ENCODE peak calls at places on chromosomes 1 and 21, in nine cellular contexts. O is amygdala, B is WTC11, X is lower lobe of right lung, I is keratinocyte, C is left ventricle myocardium superior, F is cardiac muscle cell, T is C1 segment of cervical spinal cord, D is epithelial cell of esophagus. R is an unnamed sample.

GRCh38 chr1:74652711-74653131 is 20.9 kb downstream of the ERICH3 start:
- DNase-seq in I (no peak), F (no peak), O (no peak), C (no peak), B (no peak), X (no peak), D (peak), T (no peak), R (no peak)

GRCh38 chr1:174800951-174801350 is 198.8 kb upstream of the CACYBP start:
- DNase-seq in T (peak), B (no peak), C (no peak), I (no peak), O (no peak), F (no peak), D (no peak), X (no peak), R (no peak)

GRCh38 chr1:107821340-107821739 is 143.6 kb downstream of the VAV3 start:
- DNase-seq in I (no peak), B (no peak), T (no peak), F (no peak), O (no peak), C (no peak), D (peak), X (no peak), R (no peak)

GRCh38 chr1:231359113-231359512 is 21.0 kb downstream of the SPRTN start:
- DNase-seq in B (no peak), C (no peak), D (peak), X (no peak), T (no peak), F (no peak), O (no peak), I (no peak), R (no peak)

GRCh38 chr1:200921571-200922110 is 26.9 kb downstream of the INAVA start:
- DNase-seq in C (no peak), D (no peak), X (no peak), F (no peak), I (no peak), O (no peak), B (no peak), T (no peak), R (no peak)

GRCh38 chr1:41827991-41828570 is 90.6 kb downstream of the HIVEP3 start:
- DNase-seq in C (peak), X (no peak), F (no peak), D (no peak), O (no peak), I (no peak), T (no peak), B (no peak), R (no peak)

GRCh38 chr1:117571496-117571895 is 34.4 kb upstream of the TENT5C start:
- DNase-seq in O (no peak), X (no peak), B (no peak), F (no peak), I (no peak), D (no peak), C (no peak), T (no peak), R (no peak)

GRCh38 chr1:160161965-160162705 is 10.7 kb downstream of the ATP1A4 start:
- DNase-seq in D (peak), B (peak), X (no peak), T (no peak), C (no peak), O (peak), F (peak), I (no peak), R (peak)

GRCh38 chr1:18676431-18676830 is 45.8 kb downstream of the PAX7 start:
- DNase-seq in B (peak), D (no peak), I (no peak), F (no peak), X (no peak), T (no peak), O (no peak), C (no peak), R (no peak)

GRCh38 chr1:209150114-209150513 is 433.4 kb upstream of the CAMK1G start:
- DNase-seq in O (no peak), D (peak), C (no peak), I (no peak), B (peak), X (no peak), F (peak), T (no peak), R (no peak)

GRCh38 chr1:114126696-114127095 is 27.0 kb downstream of the SYT6 start:
- DNase-seq in B (no peak), T (no peak), C (no peak), O (peak), D (no peak), F (no peak), X (peak), I (no peak), R (no peak)

GRCh38 chr1:17923684-17924083 is 168.6 kb downstream of the ACTL8 start:
- DNase-seq in D (no peak), O (peak), I (no peak), C (no peak), X (no peak), F (no peak), T (no peak), B (no peak), R (no peak)

GRCh38 chr1:14242145-14242544 is 356.3 kb upstream of the KAZN start:
- DNase-seq in X (no peak), O (no peak), D (no peak), B (no peak), I (no peak), F (no peak), C (no peak), T (no peak), R (no peak)

GRCh38 chr1:170568197-170568596 is 36.2 kb downstream of the GORAB start:
- DNase-seq in T (no peak), I (no peak), D (no peak), C (no peak), F (no peak), B (peak), O (no peak), X (no peak), R (no peak)

GRCh38 chr1:212132040-212132439 is 96.5 kb downstream of the DTL start:
- DNase-seq in F (no peak), D (peak), T (no peak), B (no peak), C (no peak), X (no peak), I (no peak), O (no peak), R (no peak)

GRCh38 chr1:6580588-6581270 is 935 bp downstream of the ZBTB48 start:
- DNase-seq in X (peak), O (no peak), D (no peak), B (no peak), F (no peak), I (no peak), C (peak), T (no peak), R (no peak)

GRCh38 chr1:226814751-226815496 is 55.5 kb upstream of the PSEN2 start:
- DNase-seq in F (no peak), O (peak), C (peak), X (peak), I (peak), D (peak), B (no peak), T (peak), R (no peak)

GRCh38 chr1:174021611-174022079 is 512 bp downstream of the RC3H1 start:
- DNase-seq in D (peak), X (peak), B (peak), I (no peak), O (peak), C (peak), T (peak), F (no peak), R (no peak)

GRCh38 chr1:24639881-24640280 is 3.2 kb upstream of the SRRM1 start:
- DNase-seq in D (peak), B (no peak), C (no peak), F (no peak), I (no peak), O (no peak), X (no peak), T (no peak), R (no peak)

GRCh38 chr1:208179303-208179702 is 64.9 kb downstream of the PLXNA2 start:
- DNase-seq in C (no peak), X (peak), F (no peak), T (peak), B (no peak), O (no peak), I (no peak), D (no peak), R (no peak)

GRCh38 chr1:232517204-232517603 is 112.7 kb downstream of the SIPA1L2 start:
- DNase-seq in D (no peak), O (no peak), C (no peak), X (no peak), B (no peak), F (no peak), T (no peak), I (no peak), R (no peak)

GRCh38 chr1:25145775-25146381 is 86.4 kb downstream of the SYF2 start:
- DNase-seq in T (no peak), X (no peak), F (no peak), O (no peak), C (no peak), I (no peak), D (no peak), B (no peak), R (no peak)

GRCh38 chr21:46610018-46610701 is 5.3 kb upstream of the S100B start:
- DNase-seq in O (no peak), F (no peak), C (no peak), X (no peak), I (no peak), T (no peak), B (no peak), D (no peak), R (no peak)

GRCh38 chr1:242523968-242524570 is 428 bp downstream of the PLD5 start:
- DNase-seq in X (peak), F (peak), B (peak), O (peak), T (peak), I (no peak), D (peak), C (no peak), R (no peak)

GRCh38 chr1:20711285-20712209 is 6.3 kb downstream of the KIF17 start:
- DNase-seq in T (peak), C (no peak), O (peak), D (no peak), F (no peak), B (peak), I (no peak), X (no peak), R (no peak)

GRCh38 chr1:34929853-34930701 is 627 bp upstream of the DLGAP3 start:
- DNase-seq in O (no peak), B (peak), X (no peak), T (peak), F (peak), I (no peak), D (no peak), C (no peak), R (no peak)

GRCh38 chr1:236429715-236430274 is 35.7 kb downstream of the EDARADD start:
- DNase-seq in F (no peak), O (no peak), D (no peak), T (no peak), X (no peak), C (no peak), I (no peak), B (no peak), R (no peak)

GRCh38 chr1:63010898-63011660 is 227.1 kb downstream of the ATG4C start:
- DNase-seq in X (no peak), C (no peak), O (peak), I (no peak), B (no peak), T (no peak), F (no peak), D (no peak), R (no peak)

GRCh38 chr1:50148142-50148923 is 39.6 kb downstream of the ELAVL4 start:
- DNase-seq in T (no peak), F (no peak), I (no peak), B (no peak), X (no peak), O (no peak), D (peak), C (no peak), R (no peak)

GRCh38 chr1:238581332-238581731 is 690.6 kb upstream of the ZP4 start:
- DNase-seq in F (no peak), X (no peak), O (no peak), D (peak), B (no peak), T (no peak), I (no peak), C (no peak), R (no peak)

GRCh38 chr1:24995661-24996060 is 65.6 kb upstream of the RUNX3 start:
- DNase-seq in X (no peak), I (no peak), D (no peak), O (no peak), F (no peak), T (no peak), B (no peak), C (peak), R (no peak)

GRCh38 chr1:32351859-32352745 is 10.2 kb downstream of the FAM229A start:
- DNase-seq in X (no peak), F (peak), T (peak), D (no peak), C (peak), B (peak), I (no peak), O (no peak), R (no peak)

GRCh38 chr1:204600968-204601367 is 84.6 kb downstream of the LRRN2 start:
- DNase-seq in I (no peak), F (no peak), B (peak), O (no peak), X (no peak), C (no peak), D (no peak), T (no peak), R (no peak)

GRCh38 chr21:34771512-34772028 is 102.8 kb downstream of the CLIC6 start:
- DNase-seq in F (no peak), O (no peak), T (no peak), X (no peak), B (no peak), C (no peak), I (no peak), D (peak), R (no peak)

GRCh38 chr1:199778324-199778955 is 249.1 kb upstream of the NR5A2 start:
- DNase-seq in X (no peak), D (no peak), C (no peak), F (no peak), O (no peak), B (no peak), I (no peak), T (no peak), R (no peak)

GRCh38 chr1:223700942-223701637 is 11.2 kb upstream of the CAPN2 start:
- DNase-seq in O (no peak), C (no peak), I (peak), B (no peak), D (peak), F (no peak), X (peak), T (no peak), R (no peak)

GRCh38 chr1:180309338-180309737 is 79.3 kb downstream of the LHX4 start:
- DNase-seq in F (no peak), O (no peak), T (no peak), X (no peak), D (peak), I (no peak), C (no peak), B (no peak), R (no peak)

GRCh38 chr1:180178511-180179161 is 24.0 kb downstream of the QSOX1 start:
- DNase-seq in T (peak), F (peak), I (no peak), O (peak), B (peak), X (peak), D (peak), C (peak), R (no peak)

R was measured in iPS DF 19.7.